ENCODE peak calls at places on chromosomes 4 and X, in seven cellular contexts. J, C, Z, D, O, X and G are unnamed samples. For H4K20me1 and H3K9me2, the result is how much of the 10 kb centered on the place peaks cover.

GRCh38 chrX:23505531-23506303 is 161.6 kb upstream of the PRDX4 start:
- DNase-seq in D (no peak), C (no peak), X (no peak), O (peak), Z (peak), J (no peak), G (no peak)

GRCh38 chrX:14491689-14492088 is 37.6 kb upstream of the GLRA2 start:
- DNase-seq in O (peak), X (no peak), C (no peak), J (no peak), Z (no peak), D (no peak), G (no peak)

GRCh38 chrX:152926279-152926678 is 28.4 kb downstream of the ZNF185 start:
- DNase-seq in J (peak), O (peak), X (peak), Z (peak), D (peak), C (peak), G (peak)

GRCh38 chr4:109207060-109207459 is 95.4 kb downstream of the COL25A1 start:
- DNase-seq in Z (no peak), J (no peak), D (peak), X (no peak), C (no peak), O (peak), G (no peak)

GRCh38 chr4:169823685-169824084 is 65.9 kb upstream of the HPF1 start:
- DNase-seq in X (no peak), J (no peak), Z (peak), D (peak), C (peak), O (peak), G (peak)

GRCh38 chr4:61350932-61351331 is 150.8 kb downstream of the ADGRL3 start:
- DNase-seq in D (no peak), X (no peak), J (no peak), Z (no peak), O (no peak), C (no peak), G (no peak)

GRCh38 chr4:147981305-147981704 is 249.4 kb downstream of the ARHGAP10 start:
- DNase-seq in X (no peak), O (no peak), D (peak), J (no peak), Z (no peak), C (peak), G (no peak)

GRCh38 chrX:27435031-27435430 is 28.1 kb downstream of the PPP4R3C start:
- DNase-seq in O (no peak), D (no peak), Z (no peak), J (no peak), X (no peak), C (no peak), G (no peak)

GRCh38 chr4:14262221-14262620 is 634.7 kb upstream of the BOD1L1 start:
- DNase-seq in D (no peak), O (no peak), J (no peak), X (no peak), C (no peak), Z (no peak), G (no peak)

GRCh38 chrX:118523920-118524319 is 28.3 kb downstream of the DOCK11 start:
- DNase-seq in D (peak), J (no peak), O (no peak), Z (no peak), C (no peak), X (no peak), G (no peak)

GRCh38 chr4:127922226-127922625 is 41.5 kb downstream of the PLK4 start:
- DNase-seq in Z (no peak), J (no peak), O (no peak), X (no peak), C (no peak), D (no peak), G (no peak)

GRCh38 chr4:8393593-8394038 is 46.9 kb downstream of the ACOX3 start:
- DNase-seq in C (no peak), X (peak), J (no peak), D (peak), O (peak), Z (no peak), G (no peak)

GRCh38 chr4:94228488-94229216 is 21.0 kb downstream of the SMARCAD1 start:
- DNase-seq in X (no peak), C (no peak), D (no peak), J (no peak), Z (no peak), O (no peak), G (no peak)

GRCh38 chrX:21781525-21781924 is 23.6 kb upstream of the SMPX start:
- DNase-seq in J (no peak), Z (no peak), X (no peak), D (no peak), C (peak), O (no peak), G (no peak)

GRCh38 chr4:173573286-173573685 is 43.3 kb upstream of the HAND2 start:
- DNase-seq in D (no peak), C (no peak), O (no peak), Z (no peak), J (no peak), X (no peak), G (no peak)

GRCh38 chr4:14069871-14070270 is 442.3 kb upstream of the BOD1L1 start:
- DNase-seq in O (no peak), D (no peak), J (no peak), C (no peak), X (no peak), Z (no peak), G (no peak)

GRCh38 chr4:165359501-165359900 is 19.3 kb upstream of the CPE start:
- DNase-seq in C (no peak), O (no peak), X (no peak), D (peak), J (no peak), Z (no peak), G (no peak)

GRCh38 chr4:40227284-40227683 is 30.5 kb downstream of the RHOH start:
- DNase-seq in O (no peak), C (peak), J (no peak), D (no peak), X (no peak), Z (no peak), G (no peak)

GRCh38 chr4:79514637-79515320 is 106.8 kb upstream of the GK2 start:
- DNase-seq in X (no peak), C (no peak), Z (no peak), D (no peak), O (no peak), J (no peak), G (no peak)

GRCh38 chrX:9286234-9286633 is 178.6 kb upstream of the TBL1X start:
- DNase-seq in D (no peak), X (no peak), J (no peak), C (no peak), Z (no peak), O (no peak), G (no peak)

GRCh38 chr4:103207673-103208072 is 9.5 kb upstream of the CENPE start:
- DNase-seq in O (peak), Z (peak), C (no peak), X (no peak), D (no peak), J (peak), G (no peak)

GRCh38 chr4:90137545-90137944 is 10.4 kb downstream of the CCSER1 start:
- DNase-seq in X (no peak), Z (peak), C (no peak), O (peak), D (no peak), J (no peak), G (no peak)

GRCh38 chr4:2796261-2797187 is 3.6 kb downstream of the SH3BP2 start:
- DNase-seq in D (peak), C (no peak), X (peak), J (no peak), O (peak), Z (no peak), G (no peak)

GRCh38 chrX:101485212-101486064 is at the start of gene ARMCX4:
- DNase-seq in D (peak), X (no peak), C (no peak), J (no peak), O (no peak), Z (peak), G (no peak)

GRCh38 chr4:65437102-65437501 is 233.2 kb downstream of the EPHA5 start:
- DNase-seq in O (no peak), J (no peak), X (no peak), Z (no peak), C (no peak), D (no peak), G (no peak)

GRCh38 chrX:13778916-13779315 is 38.0 kb downstream of the GPM6B start:
- DNase-seq in O (peak), X (no peak), Z (peak), D (peak), J (no peak), C (no peak), G (no peak)

GRCh38 chr4:30525662-30526061 is 194.5 kb upstream of the PCDH7 start:
- DNase-seq in J (no peak), X (no peak), Z (peak), C (no peak), O (no peak), D (no peak), G (no peak)

GRCh38 chr4:105451346-105451745 is 22.5 kb downstream of the PPA2 start:
- DNase-seq in D (no peak), C (peak), X (no peak), Z (no peak), O (no peak), J (no peak), G (no peak)

GRCh38 chr4:53059253-53059652 is 197.1 kb downstream of the RASL11B start:
- DNase-seq in J (no peak), O (no peak), X (no peak), Z (no peak), D (no peak), C (no peak), G (no peak)

GRCh38 chr4:112767386-112767785 is 130.4 kb downstream of the LARP7 start:
- DNase-seq in D (no peak), C (no peak), X (no peak), J (no peak), O (no peak), Z (no peak), G (no peak)

GRCh38 chrX:11929476-11929875 is 171.4 kb downstream of the MSL3 start:
- DNase-seq in C (no peak), J (no peak), X (no peak), O (peak), Z (no peak), D (no peak), G (no peak)

GRCh38 chr4:69874507-69874906 is 14.6 kb upstream of the SULT1E1 start:
- DNase-seq in J (no peak), O (peak), X (no peak), Z (no peak), D (no peak), C (no peak), G (no peak)

GRCh38 chrX:51569561-51569960 is 49.2 kb downstream of the CENPVL3 start:
- DNase-seq in X (no peak), C (no peak), J (no peak), O (peak), D (peak), Z (no peak), G (no peak)

DNA sequence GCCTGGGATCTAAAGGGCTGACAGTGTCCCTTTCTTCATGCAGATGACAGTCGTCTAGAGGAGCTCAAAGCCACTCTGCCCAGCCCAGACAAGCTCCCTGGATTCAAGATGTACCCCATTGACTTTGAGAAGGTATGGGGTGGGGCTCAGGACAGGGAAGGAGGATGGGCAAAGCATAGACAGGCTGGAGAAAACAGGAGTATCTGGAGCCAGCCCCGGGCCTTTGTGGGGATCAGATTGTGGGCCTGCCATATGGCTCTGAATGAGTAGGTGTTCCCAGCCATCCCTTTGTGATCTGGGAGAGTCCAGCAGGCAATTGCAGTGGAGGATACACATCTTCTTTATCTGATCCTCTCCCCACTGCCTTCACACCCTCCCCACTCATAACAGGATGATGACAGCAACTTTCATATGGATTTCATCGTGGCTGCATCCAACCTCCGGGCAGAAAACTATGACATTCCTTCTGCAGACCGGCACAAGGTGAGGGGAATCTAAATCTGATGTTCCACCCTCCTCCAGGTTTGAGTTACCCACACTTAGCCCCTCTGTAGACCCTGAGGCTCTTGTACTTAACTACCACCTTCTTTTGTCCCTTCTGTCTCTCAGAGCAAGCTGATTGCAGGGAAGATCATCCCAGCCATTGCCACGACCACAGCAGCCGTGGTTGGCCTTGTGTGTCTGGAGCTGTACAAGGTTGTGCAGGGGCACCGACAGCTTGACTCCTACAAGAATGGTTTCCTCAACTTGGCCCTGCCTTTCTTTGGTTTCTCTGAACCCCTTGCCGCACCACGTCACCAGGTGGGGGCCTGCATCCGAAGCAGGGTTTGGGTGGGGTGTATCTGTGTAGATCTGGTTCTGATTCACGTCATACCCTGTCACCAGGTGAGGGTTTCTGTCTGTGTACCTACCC is 5.8 kb upstream of the CDK16 start:
- DNase-seq in Z (no peak), J (no peak), O (no peak), D (no peak), C (no peak), X (no peak), G (no peak)
- H4K20me1 ChIP-seq in Z (under half), J (under half), O (under half), D (under half), C (under half), X (under half), G (under half)

GRCh38 chr4:37584087-37584486 is 102.1 kb downstream of the RELL1 start:
- DNase-seq in D (no peak), X (no peak), O (no peak), C (no peak), J (no peak), Z (no peak), G (no peak)
- H3K9me2 ChIP-seq in D (under half), X (under half), O (under half), C (under half), J (under half), Z (under half), G (under half)

GRCh38 chrX:133608406-133608805 is 193.1 kb upstream of the GPC4 start:
- DNase-seq in C (peak), J (no peak), D (peak), X (no peak), O (no peak), Z (no peak), G (no peak)
- H4K20me1 ChIP-seq in C (under half), J (under half), D (under half), X (under half), O (under half), Z (under half), G (under half)

GRCh38 chr4:78478523-78478922 is 73.0 kb upstream of the ANXA3 start:
- DNase-seq in O (no peak), Z (no peak), C (no peak), D (no peak), X (no peak), J (no peak), G (no peak)
- H3K9me2 ChIP-seq in O (under half), Z (under half), C (under half), D (under half), X (under half), J (under half), G (under half)

GRCh38 chr4:7306566-7306965 is 114.2 kb downstream of the SORCS2 start:
- DNase-seq in Z (no peak), X (no peak), J (no peak), C (no peak), O (no peak), D (no peak), G (no peak)
- H4K20me1 ChIP-seq in Z (under half), X (under half), J (under half), C (under half), O (under half), D (under half), G (under half)

GRCh38 chrX:18889982-18890381 is 93.9 kb downstream of the PHKA2 start:
- DNase-seq in O (no peak), C (no peak), X (no peak), Z (no peak), D (no peak), J (no peak), G (no peak)

GRCh38 chrX:18892881-18893280 is 91.0 kb downstream of the PHKA2 start:
- DNase-seq in O (no peak), X (no peak), D (no peak), Z (no peak), J (no peak), C (no peak), G (no peak)

GRCh38 chrX:18890724-18891560 is 93.0 kb downstream of the PHKA2 start:
- DNase-seq in J (no peak), C (no peak), O (no peak), D (no peak), X (no peak), Z (no peak), G (no peak)

GRCh38 chrX:18893536-18893935 is 90.4 kb downstream of the PHKA2 start:
- DNase-seq in C (no peak), O (no peak), J (no peak), D (no peak), X (no peak), Z (no peak), G (no peak)

GRCh38 chrX:18891561-18891945 is 92.4 kb downstream of the PHKA2 start:
- DNase-seq in D (no peak), O (no peak), C (no peak), J (no peak), X (no peak), Z (no peak), G (no peak)
- H3K9me2 ChIP-seq in D (under half), O (under half), C (under half), J (under half), X (under half), Z (under half), G (under half)

DNA sequence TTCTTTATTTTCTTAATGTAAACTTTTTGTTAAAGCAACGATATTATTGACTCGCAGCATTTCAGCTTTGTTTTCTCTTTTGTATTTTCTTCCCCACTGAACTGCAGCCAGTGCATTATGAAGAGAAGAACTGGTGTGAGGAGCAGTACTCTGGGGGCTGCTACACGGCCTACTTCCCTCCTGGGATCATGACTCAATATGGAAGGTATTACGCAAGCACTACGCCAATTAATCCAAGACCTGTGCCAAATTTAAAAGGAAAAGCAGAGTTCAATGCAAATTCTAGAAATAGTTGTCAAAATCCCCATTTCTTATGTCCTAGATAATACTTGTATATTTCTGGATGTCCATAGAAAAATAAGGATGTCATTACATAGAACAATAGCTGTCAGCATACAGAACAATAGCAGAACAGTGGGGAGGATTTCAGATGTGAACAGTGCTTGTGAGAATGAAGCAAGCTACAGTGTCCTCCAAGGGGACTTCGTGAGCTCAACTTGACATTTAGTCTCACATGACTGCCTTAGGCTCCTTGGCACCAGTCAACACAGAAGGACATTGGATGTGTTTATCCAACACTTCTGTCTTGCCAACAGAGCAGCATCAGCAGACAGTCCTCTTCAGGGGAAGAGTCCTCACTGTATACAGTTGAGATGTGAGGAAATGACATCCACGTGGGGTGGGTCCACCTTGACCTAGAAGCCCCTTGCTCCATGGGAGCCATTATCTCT is 85.9 kb downstream of the MAOA start:
- DNase-seq in C (no peak), X (no peak), O (peak), J (no peak), Z (no peak), D (peak), G (no peak)
- H4K20me1 ChIP-seq in C (under half), X (under half), O (under half), J (under half), Z (under half), D (under half), G (under half)

GRCh38 chr4:67052981-67053380 is 492.3 kb downstream of the CENPC start:
- DNase-seq in O (no peak), D (no peak), C (no peak), J (no peak), Z (no peak), X (no peak), G (no peak)
- H3K9me2 ChIP-seq in O (under half), D (under half), C (under half), J (under half), Z (under half), X (under half), G (under half)